ENCODE peak calls at places on chromosomes 2 and 18, in eight cellular contexts. G is right atrium auricular region, B is stomach, O is neural progenitor cell, N is heart left ventricle, Y is fibroblast of lung, L is esophagus muscularis mucosa, Z is mucosa of descending colon. X is an unnamed sample.

GRCh38 chr2:129707800-129708199 is 271.7 kb upstream of the RAB6C start:
- DNase-seq in G (no peak), B (no peak), O (no peak), N (no peak), Y (no peak), L (peak; percentile 81), Z (no peak), X (no peak)

GRCh38 chr2:241703128-241703604 is 1.3 kb downstream of the ING5 start:
- DNase-seq in G (no peak), B (peak; percentile 30), O (no peak), N (no peak), Y (peak; percentile 18), L (no peak), Z (no peak), X (peak; percentile 64)

GRCh38 chr2:121282800-121283382 is 2.1 kb downstream of the TFCP2L1 start:
- DNase-seq in G (no peak), B (peak; percentile 43), O (no peak), N (no peak), Y (no peak), L (no peak), Z (peak; percentile 67), X (no peak)

GRCh38 chr2:205171541-205171940 is 510.8 kb upstream of the NRP2 start:
- DNase-seq in G (no peak), B (no peak), O (no peak), N (no peak), Y (no peak), L (no peak), Z (no peak), X (no peak)

GRCh38 chr2:203453858-203454451 is 81.1 kb downstream of the RAPH1 start:
- DNase-seq in G (no peak), B (no peak), O (peak; percentile 30), N (peak; percentile 20), Y (peak; percentile 77), L (no peak), Z (no peak), X (peak; percentile 47)

GRCh38 chr2:160353166-160353565 is 140.4 kb downstream of the RBMS1 start:
- DNase-seq in G (no peak), B (no peak), O (no peak), N (no peak), Y (no peak), L (no peak), Z (no peak), X (no peak)

GRCh38 chr18:57813245-57813644 is 10.1 kb upstream of the ATP8B1 start:
- DNase-seq in G (no peak), B (no peak), O (no peak), N (no peak), Y (peak; percentile 77), L (no peak), Z (no peak), X (peak; percentile 93)

GRCh38 chr2:13682878-13683277 is 949.6 kb upstream of the LRATD1 start:
- DNase-seq in G (no peak), B (peak; percentile 77), O (no peak), N (no peak), Y (peak; percentile 84), L (no peak), Z (no peak), X (peak; percentile 55)

GRCh38 chr2:31693882-31694281 is 113.1 kb upstream of the SRD5A2 start:
- DNase-seq in G (no peak), B (no peak), O (peak; percentile 12), N (no peak), Y (peak; percentile 21), L (no peak), Z (no peak), X (no peak)

GRCh38 chr2:231413456-231413855 is 17.9 kb downstream of the B3GNT7 start:
- DNase-seq in G (no peak), B (no peak), O (no peak), N (no peak), Y (no peak), L (no peak), Z (no peak), X (no peak)

GRCh38 chr2:149329068-149329467 is 1.3 kb upstream of the LYPD6 start:
- DNase-seq in G (no peak), B (no peak), O (no peak), N (no peak), Y (peak; percentile 6), L (no peak), Z (no peak), X (peak; percentile 28)

GRCh38 chr2:202249521-202249850 is 11.1 kb upstream of the SUMO1 start:
- DNase-seq in G (no peak), B (no peak), O (no peak), N (no peak), Y (no peak), L (no peak), Z (no peak), X (no peak)

DNA sequence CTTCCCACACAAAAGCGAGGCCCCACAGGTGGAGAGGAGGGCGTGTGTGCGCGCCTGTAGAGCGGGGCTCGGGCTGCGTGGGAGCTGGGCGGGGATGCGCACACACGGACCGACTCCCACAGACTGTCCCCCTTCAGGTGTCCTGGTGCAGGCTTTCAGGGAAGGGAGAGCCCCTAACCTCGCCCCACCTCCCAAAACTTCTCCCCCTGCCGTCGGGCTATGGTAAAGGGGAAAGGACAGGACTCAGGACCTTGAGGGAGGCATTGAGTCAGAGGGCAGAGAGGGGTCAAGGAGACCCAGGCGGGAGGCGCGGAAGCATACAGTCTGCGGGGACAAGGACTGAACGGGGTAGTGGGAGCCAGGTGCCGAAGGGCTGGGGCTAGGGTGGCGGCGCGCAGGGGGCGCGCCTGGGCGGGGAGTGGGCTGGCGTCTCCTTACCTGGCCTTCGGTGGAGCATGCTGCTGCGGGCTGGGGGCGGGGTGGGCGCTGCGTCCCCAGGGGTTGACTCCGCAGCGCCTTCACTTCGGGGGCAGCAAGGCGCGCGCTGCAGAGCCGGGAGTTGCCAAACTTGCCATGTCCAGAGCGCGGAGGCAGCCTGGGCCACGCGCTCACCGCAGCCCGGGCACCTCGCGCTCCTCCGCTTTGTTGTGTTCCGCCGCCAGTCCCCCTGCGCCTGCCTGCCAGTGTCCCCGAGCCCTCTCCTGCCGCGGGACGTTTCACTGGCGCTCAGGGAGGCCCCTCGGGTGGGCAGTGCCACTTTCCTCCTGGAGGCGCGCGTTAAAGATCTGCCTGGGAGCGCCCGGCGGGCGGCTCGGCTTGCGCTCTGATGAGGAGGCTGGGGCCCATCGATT is 302.0 kb downstream of the NCKAP5 start:
- DNase-seq in G (no peak), B (peak; percentile 27), O (peak; percentile 60), N (no peak), Y (peak; percentile 36), L (no peak), Z (peak; percentile 43), X (peak; percentile 28)
- H3K4me3 ChIP-seq in G (peak overlapping the region; percentile 54), B (peak overlapping the region; percentile 43), O (peak overlapping the region; percentile 64), N (peak overlapping the region; percentile 60), Y (peak overlapping the region; percentile 58), L (peak overlapping the region; percentile 47), Z (no peak overlapping the region), X (peak overlapping the region; percentile 58)

GRCh38 chr2:24075915-24076848 is at the start of gene SF3B6:
- DNase-seq in G (peak; percentile 97), B (peak; percentile 100), O (peak; percentile 99), N (peak; percentile 96), Y (peak; percentile 99), L (peak; percentile 99), Z (peak; percentile 100), X (peak; percentile 98)
- TF ChIP-seq CTCF in G (no peak), B (no peak), O (no peak), N (no peak), Y (no peak), L (no peak), Z (no peak), X (no peak)

DNA sequence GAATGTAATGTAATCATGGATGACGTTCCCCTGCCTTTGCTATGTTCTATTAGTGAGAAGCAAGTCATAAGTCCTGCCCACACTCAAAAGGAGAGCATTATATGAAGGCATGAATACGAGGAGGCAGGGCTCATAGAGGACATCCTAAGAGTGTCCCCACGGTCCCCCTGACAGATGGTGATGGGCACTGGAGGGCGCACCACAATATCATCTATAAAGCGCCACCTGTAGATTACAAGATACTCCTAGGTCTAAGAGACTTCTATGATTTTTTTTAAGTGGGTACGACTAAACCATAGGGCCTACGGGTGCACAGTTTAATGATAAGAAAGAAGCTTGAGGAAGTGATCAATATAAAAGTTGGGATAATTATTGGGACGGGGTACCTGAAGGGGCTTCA is 131.0 kb downstream of the PAX3 start:
- DNase-seq in G (no peak), B (no peak), O (no peak), N (no peak), Y (no peak), L (no peak), Z (no peak), X (no peak)
- H3K4me3 ChIP-seq in G (no peak overlapping the region), B (no peak overlapping the region), O (no peak overlapping the region), N (no peak overlapping the region), Y (no peak overlapping the region), L (no peak overlapping the region), Z (no peak overlapping the region), X (no peak overlapping the region)

DNA sequence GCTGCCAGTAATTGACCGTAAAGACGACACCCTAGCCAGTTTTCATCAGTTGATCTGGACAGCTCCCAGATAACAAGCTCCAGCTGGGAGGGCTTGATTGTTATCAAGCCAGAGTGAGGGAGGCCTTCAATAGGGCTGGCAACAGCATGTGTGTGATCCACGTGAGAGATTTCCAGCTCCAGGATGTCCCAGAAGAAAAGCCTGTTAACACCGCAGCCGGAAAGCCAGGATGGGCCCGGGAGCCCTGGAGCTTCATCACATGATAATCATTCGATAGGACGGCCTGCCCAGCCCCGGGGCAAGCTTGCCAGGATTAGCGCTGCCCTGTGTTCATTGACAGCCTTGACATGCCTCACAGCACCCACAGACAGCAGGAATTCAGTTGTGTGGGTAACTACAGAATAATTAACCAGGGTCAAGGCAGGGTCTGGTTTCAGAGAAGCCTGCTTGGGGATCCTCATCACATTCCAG is 182.5 kb downstream of the C1D start:
- DNase-seq in G (no peak), B (no peak), O (peak; percentile 33), N (no peak), Y (no peak), L (no peak), Z (no peak), X (peak; percentile 37)
- TF ChIP-seq CTCF in G (no peak), B (no peak), O (no peak), N (no peak), Y (no peak), L (no peak), Z (no peak), X (no peak)

DNA sequence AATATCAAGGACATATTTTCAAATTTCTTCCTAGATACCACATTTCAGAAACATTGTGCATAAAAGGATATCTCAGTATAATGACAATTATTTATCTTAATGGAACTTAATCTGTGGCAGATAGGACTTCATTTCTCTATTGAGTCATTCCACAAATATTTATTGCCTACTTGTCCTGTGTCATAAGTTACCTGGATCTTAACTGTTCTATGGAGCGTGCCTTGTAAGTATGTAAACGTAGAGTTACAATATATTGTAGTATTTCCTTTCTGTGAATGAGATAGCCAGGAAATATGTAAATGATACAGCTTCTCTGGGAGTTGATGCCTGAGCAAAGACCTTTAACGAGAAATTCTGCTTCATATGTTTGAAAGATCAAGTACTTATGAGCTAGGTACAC is 2.5 kb downstream of the AGFG1 start:
- DNase-seq in G (no peak), B (no peak), O (no peak), N (no peak), Y (no peak), L (no peak), Z (no peak), X (no peak)
- H3K4me3 ChIP-seq in G (no peak overlapping the region), B (no peak overlapping the region), O (peak overlapping the region; percentile 99), N (peak overlapping the region; percentile 82), Y (peak overlapping the region; percentile 81), L (no peak overlapping the region), Z (no peak overlapping the region), X (no peak overlapping the region)